ENCODE peak calls at places on chromosomes 16 and 17, in nine cellular contexts. N is right atrium auricular region, Q is heart right ventricle, X is uterus, H is psoas muscle, W is BJ, L is hepatocyte, E is brain microvascular endothelial cell, J is stomach. O is an unnamed sample. For H3K27me3 and H3K36me3, the result is how much of the 10 kb centered on the place peaks cover.

GRCh38 chr17:13561606-13562270 is 40.0 kb downstream of the HS3ST3A1 start:
- DNase-seq in N (no peak), Q (no peak), X (peak), H (no peak), W (peak), L (no peak), E (no peak), J (no peak), O (no peak)

GRCh38 chr16:89009343-89010209 is 32.6 kb upstream of the CBFA2T3 start:
- DNase-seq in N (no peak), Q (no peak), X (no peak), H (no peak), W (no peak), L (peak), E (no peak), J (no peak), O (peak)

GRCh38 chr16:64864232-64864803 is 257.5 kb downstream of the CDH11 start:
- DNase-seq in N (no peak), Q (no peak), X (no peak), H (no peak), W (peak), L (peak), E (peak), J (no peak), O (no peak)

GRCh38 chr16:1527836-1528811 is 5.3 kb upstream of the TMEM204 start:
- DNase-seq in N (no peak), Q (peak), X (no peak), H (peak), W (no peak), L (no peak), E (no peak), J (no peak), O (no peak)

GRCh38 chr17:49327835-49328784 is 33.9 kb downstream of the ZNF652 start:
- DNase-seq in N (no peak), Q (no peak), X (no peak), H (no peak), W (no peak), L (no peak), E (no peak), J (no peak), O (no peak)

GRCh38 chr17:7843536-7844291 is 9.7 kb downstream of the KDM6B start:
- DNase-seq in N (peak), Q (peak), X (peak), H (peak), W (no peak), L (peak), E (peak), J (peak), O (peak)

GRCh38 chr17:68468785-68469184 is 11.5 kb upstream of the WIPI1 start:
- DNase-seq in N (no peak), Q (no peak), X (no peak), H (no peak), W (no peak), L (no peak), E (peak), J (no peak), O (no peak)

GRCh38 chr17:29565643-29566472 is 979 bp downstream of the ABHD15 start:
- DNase-seq in N (peak), Q (peak), X (no peak), H (peak), W (no peak), L (peak), E (no peak), J (peak), O (peak)

GRCh38 chr16:53558665-53559064 is 55.7 kb upstream of the AKTIP start:
- DNase-seq in N (no peak), Q (peak), X (no peak), H (no peak), W (no peak), L (no peak), E (no peak), J (no peak), O (no peak)

GRCh38 chr16:84884311-84885023 is 64.7 kb downstream of the CRISPLD2 start:
- DNase-seq in N (peak), Q (peak), X (no peak), H (peak), W (no peak), L (no peak), E (no peak), J (peak), O (no peak)

GRCh38 chr16:85724936-85725335 is 26.0 kb downstream of the C16orf74 start:
- DNase-seq in N (no peak), Q (no peak), X (no peak), H (no peak), W (no peak), L (no peak), E (no peak), J (no peak), O (no peak)

GRCh38 chr16:67086829-67087228 is 22.9 kb upstream of the PHAF1 start:
- DNase-seq in N (no peak), Q (no peak), X (no peak), H (no peak), W (no peak), L (no peak), E (no peak), J (no peak), O (no peak)

GRCh38 chr17:74012465-74012864 is 191.0 kb upstream of the RPL38 start:
- DNase-seq in N (no peak), Q (no peak), X (no peak), H (no peak), W (no peak), L (no peak), E (no peak), J (no peak), O (no peak)

GRCh38 chr16:3364774-3365427 is 9.2 kb downstream of the OR2C1 start:
- DNase-seq in N (peak), Q (peak), X (peak), H (peak), W (peak), L (no peak), E (peak), J (peak), O (peak)

GRCh38 chr17:69773081-69773480 is 301.9 kb upstream of the KCNJ16 start:
- DNase-seq in N (no peak), Q (no peak), X (no peak), H (no peak), W (no peak), L (no peak), E (no peak), J (no peak), O (no peak)

GRCh38 chr16:78967948-78968347 is 632.6 kb downstream of the MAF start:
- DNase-seq in N (no peak), Q (no peak), X (no peak), H (no peak), W (no peak), L (no peak), E (no peak), J (no peak), O (no peak)

GRCh38 chr17:56395787-56396186 is 197.7 kb upstream of the NOG start:
- DNase-seq in N (no peak), Q (no peak), X (no peak), H (no peak), W (no peak), L (no peak), E (no peak), J (no peak), O (no peak)

GRCh38 chr17:45705123-45706009 is 78.8 kb upstream of the CRHR1 start:
- DNase-seq in N (no peak), Q (no peak), X (no peak), H (no peak), W (no peak), L (peak), E (peak), J (no peak), O (no peak)

DNA sequence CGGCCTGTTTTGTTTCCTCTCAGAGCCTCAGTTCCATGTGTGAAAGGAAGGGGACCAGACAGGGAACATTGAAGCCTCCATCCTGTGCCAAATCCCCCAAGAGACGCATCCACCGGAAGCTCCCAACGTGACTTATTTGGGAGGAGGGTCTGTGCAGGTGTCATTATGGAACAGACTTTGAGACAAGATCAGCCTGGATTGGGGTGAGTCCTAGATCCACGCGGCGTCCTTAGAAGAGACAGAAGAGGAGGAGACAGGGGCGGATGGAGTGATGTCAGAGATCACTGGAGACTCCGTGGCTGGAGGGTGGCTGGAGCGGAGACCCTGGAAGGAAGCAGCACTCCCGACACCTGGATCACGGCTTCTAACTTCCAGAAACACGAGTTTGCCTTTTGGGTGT is 80.0 kb downstream of the KLHDC4 start:
- DNase-seq in N (no peak), Q (no peak), X (no peak), H (no peak), W (no peak), L (no peak), E (no peak), J (no peak), O (no peak)
- H3K27me3 ChIP-seq in N (under half), Q (under half), X (under half), H (under half), W (under half), L (under half), E (under half), J (half or more), O (under half)

DNA sequence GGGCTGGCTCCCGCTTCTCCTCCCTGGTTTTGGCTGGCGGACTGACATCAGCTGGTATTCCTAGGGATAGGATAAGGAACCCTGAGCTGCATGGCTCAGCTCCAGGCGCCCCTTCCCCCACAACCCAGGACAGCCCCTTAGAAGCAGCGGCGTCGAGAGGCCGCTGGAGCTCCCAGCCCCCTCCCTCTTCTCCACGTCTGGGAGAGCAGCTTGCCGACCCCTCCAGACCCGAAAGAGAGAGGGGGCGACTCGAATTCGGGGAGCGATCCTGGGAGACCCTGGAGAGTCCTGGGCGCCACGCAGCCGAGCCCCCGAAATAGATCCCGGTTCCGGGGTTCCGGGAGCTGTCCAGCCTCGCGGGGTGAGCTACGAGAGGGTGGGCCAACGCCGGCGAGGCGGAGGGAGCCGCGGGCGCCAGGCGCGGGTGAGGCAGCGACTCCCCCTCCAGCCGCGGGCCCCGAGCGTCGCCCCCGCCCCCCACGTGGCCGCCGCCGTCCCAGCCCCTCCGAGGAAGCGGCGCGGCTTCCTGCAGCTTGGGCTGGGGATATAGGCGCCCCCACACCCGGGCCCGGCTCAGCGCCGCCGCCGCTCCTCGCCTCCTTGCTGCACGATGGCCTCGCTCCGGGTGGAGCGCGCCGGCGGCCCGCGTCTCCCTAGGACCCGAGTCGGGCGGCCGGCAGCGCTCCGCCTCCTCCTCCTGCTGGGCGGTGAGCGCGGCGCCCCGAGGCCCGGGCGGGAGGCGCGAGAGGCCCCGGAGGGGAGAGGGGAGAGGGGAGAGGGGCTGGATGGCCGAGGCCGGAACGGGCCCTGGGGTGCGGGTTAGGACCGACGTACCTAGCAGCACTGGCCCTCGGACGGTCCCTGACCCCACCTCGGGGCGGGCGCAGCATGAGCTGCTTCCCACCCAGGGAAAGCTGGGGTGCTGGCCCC is at the start of gene RAMP2:
- DNase-seq in N (no peak), Q (peak), X (no peak), H (peak), W (no peak), L (peak), E (no peak), J (peak), O (no peak)
- TF ChIP-seq CTCF in N (no peak), Q (no peak), X (no peak), H (no peak), W (no peak), L (no peak), E (no peak), J (no peak), O (no peak)

DNA sequence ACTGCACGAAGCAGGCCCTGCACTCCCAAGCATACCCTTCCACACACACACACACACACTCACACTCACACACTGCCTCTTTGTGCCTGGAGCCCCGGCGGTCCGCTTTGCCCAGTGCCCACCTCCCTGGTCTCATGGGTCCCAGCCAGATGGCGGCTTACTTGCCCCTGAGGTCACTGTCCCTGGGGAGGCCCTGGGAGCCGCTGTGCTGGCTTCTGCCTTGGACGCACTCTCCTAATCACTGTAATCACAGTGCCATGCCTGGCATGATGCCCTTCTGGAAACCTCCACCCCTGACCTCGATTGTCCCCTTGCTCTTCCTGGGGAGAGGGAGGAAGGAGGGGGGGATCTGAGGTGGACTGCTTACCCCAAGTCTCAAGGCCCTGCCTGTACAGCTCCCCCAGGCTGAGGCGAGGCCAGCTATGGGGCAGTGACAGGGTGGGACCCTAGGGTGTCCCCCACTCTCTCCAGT is 36.0 kb downstream of the ARHGAP23 start:
- DNase-seq in N (no peak), Q (peak), X (peak), H (peak), W (no peak), L (no peak), E (no peak), J (peak), O (no peak)
- H3K36me3 ChIP-seq in N (half or more), Q (under half), X (under half), H (half or more), W (under half), L (under half), E (half or more), J (under half), O (half or more)

GRCh38 chr17:58282442-58282841 is 1.7 kb upstream of the MPO start:
- DNase-seq in N (peak), Q (no peak), X (no peak), H (no peak), W (no peak), L (no peak), E (no peak), J (no peak), O (no peak)

GRCh38 chr17:58279016-58279671 is 1.6 kb downstream of the MPO start:
- DNase-seq in N (peak), Q (peak), X (no peak), H (peak), W (no peak), L (no peak), E (peak), J (no peak), O (peak)

GRCh38 chr17:58279736-58280479 is 827 bp downstream of the MPO start:
- DNase-seq in N (peak), Q (no peak), X (no peak), H (no peak), W (no peak), L (no peak), E (no peak), J (no peak), O (peak)

GRCh38 chr17:58281511-58282011 is 826 bp upstream of the MPO start:
- DNase-seq in N (peak), Q (no peak), X (no peak), H (no peak), W (no peak), L (no peak), E (no peak), J (no peak), O (no peak)

DNA sequence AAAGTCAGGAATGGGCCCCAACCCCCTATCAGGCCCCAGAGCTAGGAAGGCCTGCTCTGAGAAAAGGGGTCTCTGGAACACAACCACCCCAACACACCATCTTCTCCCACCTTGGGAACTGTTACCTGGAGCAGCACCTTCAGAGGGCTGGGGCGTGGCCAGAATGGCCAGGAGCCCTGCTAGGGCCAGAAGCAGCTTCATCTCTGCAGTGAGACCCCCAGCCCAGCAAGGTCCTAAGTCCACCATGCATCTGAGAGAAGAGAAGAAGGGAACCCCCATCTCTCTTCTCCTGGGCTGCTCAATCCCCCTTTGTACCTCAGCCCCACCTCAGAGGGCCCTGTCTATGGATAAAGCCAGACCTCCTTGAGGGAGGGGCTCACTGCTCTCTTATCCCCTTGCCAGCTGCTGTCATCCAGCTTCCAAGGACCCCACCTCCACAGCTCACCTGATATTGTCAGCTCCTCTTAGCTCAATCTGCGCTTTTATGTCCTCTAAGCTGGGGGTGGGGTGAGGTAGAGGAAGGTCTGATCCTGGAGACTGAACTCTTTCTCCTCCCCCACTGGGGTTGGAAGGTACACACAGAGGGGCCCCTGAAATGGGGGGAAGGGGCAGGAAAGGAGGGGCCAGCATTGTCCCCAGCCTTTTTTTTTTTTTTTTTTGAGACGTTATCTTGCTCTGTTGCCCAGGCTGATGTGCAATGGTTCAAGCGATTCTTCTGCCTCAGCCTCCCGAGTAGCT is at the start of gene MPO:
- DNase-seq in N (peak), Q (no peak), X (no peak), H (no peak), W (no peak), L (no peak), E (no peak), J (no peak), O (no peak)
- H3K27me3 ChIP-seq in N (under half), Q (under half), X (under half), H (under half), W (under half), L (under half), E (under half), J (under half), O (under half)

GRCh38 chr17:2800367-2800766 is 4.1 kb downstream of the RAP1GAP2 start:
- DNase-seq in N (no peak), Q (no peak), X (no peak), H (no peak), W (no peak), L (no peak), E (no peak), J (no peak), O (no peak)

GRCh38 chr17:2798679-2799078 is 2.4 kb downstream of the RAP1GAP2 start:
- DNase-seq in N (no peak), Q (no peak), X (no peak), H (no peak), W (no peak), L (no peak), E (no peak), J (no peak), O (no peak)

GRCh38 chr17:2798188-2798587 is 1.9 kb downstream of the RAP1GAP2 start:
- DNase-seq in N (no peak), Q (no peak), X (no peak), H (no peak), W (no peak), L (no peak), E (no peak), J (no peak), O (no peak)

GRCh38 chr17:2797632-2798031 is 1.4 kb downstream of the RAP1GAP2 start:
- DNase-seq in N (no peak), Q (no peak), X (no peak), H (no peak), W (no peak), L (no peak), E (no peak), J (peak), O (no peak)

DNA sequence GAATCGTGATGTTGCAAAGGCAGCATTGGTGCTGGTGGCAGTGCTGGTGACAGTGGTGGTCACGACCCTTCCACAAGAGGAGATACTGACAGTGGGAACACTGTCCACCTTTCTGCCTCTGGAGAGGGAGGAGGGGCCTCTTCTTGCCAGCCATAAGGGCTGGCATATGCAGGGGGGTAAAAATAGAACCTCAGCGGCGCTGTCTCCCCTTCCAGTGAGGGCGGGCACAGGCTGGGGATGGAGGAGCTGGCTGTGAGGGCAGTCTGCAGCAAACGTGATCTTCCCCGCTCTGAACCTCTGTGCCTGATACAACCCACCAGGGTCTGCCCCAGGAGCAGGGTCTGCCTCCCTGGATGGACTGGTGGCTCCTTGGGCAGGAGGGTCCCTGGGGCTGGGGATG is 3.4 kb downstream of the RAP1GAP2 start:
- DNase-seq in N (no peak), Q (peak), X (no peak), H (no peak), W (no peak), L (no peak), E (no peak), J (no peak), O (no peak)
- TF ChIP-seq CTCF in N (no peak), Q (no peak), X (no peak), H (no peak), W (no peak), L (no peak), E (no peak), J (no peak), O (no peak)

GRCh38 chr17:57519199-57519598 is 225.9 kb downstream of the CCDC182 start:
- DNase-seq in N (no peak), Q (no peak), X (no peak), H (no peak), W (no peak), L (peak), E (peak), J (no peak), O (no peak)

GRCh38 chr17:57522436-57523005 is 222.6 kb downstream of the CCDC182 start:
- DNase-seq in N (no peak), Q (no peak), X (no peak), H (no peak), W (no peak), L (no peak), E (no peak), J (no peak), O (no peak)

GRCh38 chr17:57523926-57524634 is 221.0 kb downstream of the CCDC182 start:
- DNase-seq in N (no peak), Q (peak), X (no peak), H (peak), W (no peak), L (no peak), E (no peak), J (peak), O (peak)

GRCh38 chr17:57519800-57520199 is 225.3 kb downstream of the CCDC182 start:
- DNase-seq in N (no peak), Q (no peak), X (no peak), H (no peak), W (no peak), L (no peak), E (no peak), J (no peak), O (no peak)

GRCh38 chr17:57521606-57522435 is 223.3 kb downstream of the CCDC182 start:
- DNase-seq in N (no peak), Q (no peak), X (no peak), H (no peak), W (no peak), L (no peak), E (no peak), J (no peak), O (no peak)
- H3K36me3 ChIP-seq in N (under half), Q (under half), X (under half), H (under half), W (under half), L (under half), E (under half), J (under half), O (under half)